ENCODE peak calls at places on chromosomes 4 and X, in ten cellular contexts. B is H1, W is AG10803, O is right lobe of liver, Z is fibroblast of mammary gland, I is cardiac muscle cell, K is GM06990, C is breast epithelium, X is bronchial epithelial cell, R is fibroblast of pulmonary artery. T is an unnamed sample.

GRCh38 chr4:146435962-146436361 is 85.8 kb downstream of the SLC10A7 start:
- DNase-seq in B (no peak), W (no peak), O (no peak), Z (peak; percentile 19), I (no peak), K (no peak), C (no peak), X (peak; percentile 13), R (no peak), T (no peak)

GRCh38 chr4:152369203-152369902 is 166.5 kb downstream of the FBXW7 start:
- DNase-seq in B (no peak), W (no peak), O (no peak), Z (no peak), I (no peak), K (no peak), C (no peak), X (no peak), R (no peak), T (no peak)

GRCh38 chrX:72269671-72270251 is 7.3 kb downstream of the RPS4X start:
- DNase-seq in B (no peak), W (peak; percentile 41), O (no peak), Z (peak; percentile 80), I (peak; percentile 50), K (no peak), C (no peak), X (peak; percentile 33), R (peak; percentile 64), T (no peak)

GRCh38 chr4:123976875-123977274 is 580.3 kb downstream of the SPRY1 start:
- DNase-seq in B (no peak), W (no peak), O (no peak), Z (no peak), I (no peak), K (no peak), C (no peak), X (no peak), R (no peak), T (no peak)

GRCh38 chr4:22962186-22962786 is 269.5 kb downstream of the GBA3 start:
- DNase-seq in B (no peak), W (peak; percentile 40), O (no peak), Z (peak; percentile 6), I (peak; percentile 30), K (no peak), C (no peak), X (peak; percentile 22), R (peak; percentile 52), T (no peak)

GRCh38 chr4:25223770-25224375 is 10.0 kb upstream of the PI4K2B start:
- DNase-seq in B (peak; percentile 81), W (peak; percentile 16), O (no peak), Z (peak; percentile 48), I (peak; percentile 53), K (no peak), C (no peak), X (peak; percentile 23), R (peak; percentile 57), T (no peak)

GRCh38 chr4:143352052-143352451 is 15.4 kb downstream of the GAB1 start:
- DNase-seq in B (no peak), W (no peak), O (no peak), Z (peak; percentile 23), I (peak; percentile 24), K (no peak), C (no peak), X (peak; percentile 54), R (peak; percentile 39), T (no peak)

GRCh38 chr4:1510931-1511330 is 104.7 kb upstream of the NKX1-1 start:
- DNase-seq in B (no peak), W (no peak), O (no peak), Z (no peak), I (no peak), K (no peak), C (no peak), X (no peak), R (no peak), T (no peak)

GRCh38 chrX:22742174-22742573 is 257.6 kb upstream of the DDX53 start:
- DNase-seq in B (no peak), W (peak; percentile 72), O (no peak), Z (peak; percentile 91), I (peak; percentile 61), K (no peak), C (no peak), X (peak; percentile 22), R (peak; percentile 53), T (no peak)

GRCh38 chrX:53440631-53441517 is 6.7 kb upstream of the HSD17B10 start:
- DNase-seq in B (peak; percentile 47), W (peak; percentile 53), O (peak; percentile 70), Z (peak; percentile 71), I (peak; percentile 55), K (no peak), C (peak; percentile 59), X (peak; percentile 61), R (peak; percentile 68), T (peak; percentile 37)

GRCh38 chrX:9943420-9943819 is 23.7 kb upstream of the CLDN34 start:
- DNase-seq in B (no peak), W (no peak), O (no peak), Z (no peak), I (no peak), K (no peak), C (no peak), X (no peak), R (no peak), T (no peak)

GRCh38 chr4:1559896-1560650 is 124.0 kb downstream of the FAM53A start:
- DNase-seq in B (no peak), W (no peak), O (no peak), Z (no peak), I (no peak), K (no peak), C (no peak), X (no peak), R (no peak), T (no peak)

GRCh38 chr4:142353149-142353738 is 492.9 kb downstream of the INPP4B start:
- DNase-seq in B (no peak), W (peak; percentile 85), O (no peak), Z (peak; percentile 83), I (peak; percentile 81), K (no peak), C (no peak), X (peak; percentile 67), R (peak; percentile 86), T (no peak)

DNA sequence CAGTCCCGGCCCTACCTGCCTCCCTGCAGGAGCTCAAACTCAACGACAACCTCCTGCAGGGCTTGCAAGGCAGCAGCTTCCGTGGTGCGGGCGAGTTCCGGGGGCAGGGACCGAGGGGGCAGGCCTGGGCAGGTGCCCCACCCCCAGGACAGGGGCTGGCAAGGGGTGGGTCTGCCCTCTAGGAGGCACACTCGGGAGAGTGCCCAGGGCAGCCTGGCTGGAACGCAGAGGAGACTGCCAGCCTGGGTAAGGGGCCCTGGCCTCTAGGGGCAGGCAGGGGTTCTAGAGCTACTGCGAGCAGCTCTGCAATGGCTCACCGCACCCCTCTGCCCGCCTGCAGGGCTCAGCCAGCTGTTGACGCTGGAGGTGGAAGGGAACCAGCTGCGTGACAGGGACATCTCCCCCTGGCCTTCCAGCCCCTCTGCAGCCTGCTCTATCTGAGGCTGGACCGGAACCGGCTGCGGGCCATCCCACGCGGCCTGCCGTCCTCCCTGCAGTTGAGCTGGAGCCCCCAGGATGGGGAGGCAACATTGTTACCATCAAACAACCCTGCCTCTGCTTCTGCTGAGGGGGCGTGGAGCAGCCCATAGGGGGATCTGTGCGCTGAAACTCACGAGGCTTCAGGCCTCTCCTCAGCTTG is 12.1 kb upstream of the HAUS7 start:
- DNase-seq in B (no peak), W (no peak), O (no peak), Z (no peak), I (no peak), K (no peak), C (no peak), X (no peak), R (no peak), T (no peak)
- TF ChIP-seq CTCF in B (no peak), W (no peak), O (no peak), Z (no peak), I (no peak), K (no peak), C (no peak), X (no peak), R (no peak), T (no peak)

DNA sequence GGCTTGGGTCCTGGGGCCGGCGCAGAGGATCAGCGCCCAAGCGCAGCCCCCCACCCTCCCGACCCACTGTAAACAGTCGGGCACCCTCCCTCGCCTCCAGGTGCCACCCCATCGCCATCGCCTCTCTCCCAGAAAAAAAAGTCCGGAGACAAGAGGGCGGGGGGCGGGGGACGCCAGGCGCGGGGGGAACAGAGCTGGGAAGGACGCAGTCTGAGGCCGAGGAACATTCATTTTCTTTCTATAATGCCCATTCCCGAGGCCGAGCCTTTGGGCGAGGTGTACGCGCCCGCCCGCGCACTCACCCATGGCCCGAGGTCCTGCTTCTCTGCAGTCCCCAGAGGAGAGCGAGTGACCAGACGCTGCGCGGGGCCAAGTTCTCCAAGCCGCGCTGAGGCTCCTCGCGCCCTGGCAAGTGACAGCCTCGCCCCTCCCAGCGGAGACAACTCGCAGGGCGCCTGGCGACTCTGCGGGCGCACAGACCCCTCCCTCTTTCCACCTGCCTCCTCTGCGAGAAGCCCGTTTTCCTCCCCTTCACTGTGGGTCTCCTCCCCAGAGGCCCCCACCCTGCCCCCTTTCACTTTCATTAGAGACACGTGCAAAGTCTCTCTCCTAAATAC is 63.5 kb upstream of the WDR17 start:
- DNase-seq in B (peak; percentile 78), W (peak; percentile 6), O (peak; percentile 47), Z (no peak), I (no peak), K (peak; percentile 84), C (no peak), X (no peak), R (peak; percentile 1), T (peak; percentile 55)
- H3K4me3 ChIP-seq in B (peak overlapping the region; percentile 84), W (peak overlapping the region; percentile 51), O (peak overlapping the region; percentile 43), Z (peak overlapping the region; percentile 45), I (peak overlapping the region; percentile 63), K (peak overlapping the region; percentile 59), C (peak overlapping the region; percentile 51), X (peak overlapping the region; percentile 24), R (peak overlapping the region; percentile 42), T (peak overlapping the region; percentile 80)

DNA sequence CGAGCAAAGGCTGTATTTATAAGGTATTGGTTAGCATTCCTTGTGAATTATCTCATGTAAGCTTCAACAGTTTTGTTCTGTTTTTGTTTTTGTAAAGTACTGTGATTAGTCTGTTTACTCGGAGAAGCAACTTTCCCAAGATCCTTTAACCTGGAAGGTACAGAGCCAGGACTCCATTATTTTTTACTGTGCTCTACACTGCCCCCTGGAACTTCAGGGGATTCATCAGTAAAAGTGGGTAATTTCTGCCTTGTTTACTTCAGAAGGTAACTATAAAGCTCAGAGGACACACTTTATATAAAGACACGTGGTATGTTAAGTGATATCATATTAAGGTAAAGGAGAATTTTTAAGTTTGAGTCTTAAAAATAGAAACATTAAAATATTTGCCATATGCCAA is 124.9 kb downstream of the IQCM start:
- DNase-seq in B (no peak), W (no peak), O (no peak), Z (no peak), I (no peak), K (no peak), C (no peak), X (no peak), R (no peak), T (no peak)
- TF ChIP-seq CTCF in B (no peak), W (no peak), O (no peak), Z (peak; percentile 22), I (no peak), K (peak; percentile 17), C (no peak), X (no peak), R (peak; percentile 10), T (no peak)

DNA sequence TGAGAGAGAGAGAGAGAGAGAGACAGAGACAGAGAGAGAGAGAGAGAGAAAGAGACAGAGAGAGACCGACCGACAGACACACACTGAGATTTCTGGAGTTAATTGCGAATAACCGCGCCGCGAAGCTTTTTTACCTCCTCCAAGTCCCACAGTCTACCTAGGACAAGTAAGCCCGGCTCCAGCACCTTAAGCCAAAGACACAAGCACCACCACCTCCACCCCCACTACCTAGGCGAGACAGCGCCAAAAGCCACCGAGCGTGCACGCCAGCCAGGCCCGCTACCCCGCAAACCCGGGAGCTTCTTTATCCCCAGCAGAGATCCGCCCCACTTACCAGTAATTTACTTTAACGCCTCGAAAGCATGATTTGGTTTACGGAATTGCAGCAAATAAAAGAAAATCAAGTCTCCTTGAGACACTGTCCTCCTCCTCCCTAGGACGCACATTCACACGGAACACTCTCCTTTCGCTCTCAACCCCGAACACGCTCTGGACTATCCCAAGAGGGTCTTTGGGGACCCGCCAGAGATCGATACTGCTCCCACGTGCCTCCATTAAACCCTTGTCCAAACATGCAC is 649.6 kb upstream of the DIPK2B start:
- DNase-seq in B (no peak), W (peak; percentile 8), O (no peak), Z (no peak), I (no peak), K (no peak), C (no peak), X (peak; percentile 20), R (no peak), T (no peak)
- H3K4me3 ChIP-seq in B (peak overlapping the region; percentile 93), W (peak overlapping the region; percentile 79), O (peak overlapping the region; percentile 26), Z (peak overlapping the region; percentile 74), I (peak overlapping the region; percentile 50), K (peak overlapping the region; percentile 36), C (peak overlapping the region; percentile 63), X (peak overlapping the region; percentile 73), R (peak overlapping the region; percentile 68), T (peak overlapping the region; percentile 44)

T was measured in dorsolateral prefrontal cortex.